ENCODE peak calls at places on chromosomes 6 and 20, in eight cellular contexts. O is uterus, X is GM12892, N is endothelial cell of umbilical vein, Z is heart left ventricle, B is lower leg skin, J is tibial nerve, P is A549. K is an unnamed sample.
A peak's percentile ranks its signal among the peaks of the same experiment; 100 is the strongest.

GRCh38 chr20:25230177-25230831 is 17.6 kb upstream of the PYGB start:
- DNase-seq in N (peak; percentile 61), O (no peak), Z (no peak), X (no peak), P (no peak), J (no peak), B (no peak), K (no peak)

GRCh38 chr6:27743787-27744186 is 168.4 kb downstream of the OR2B2 start:
- DNase-seq in Z (no peak), J (no peak), X (no peak), B (no peak), N (no peak), P (no peak), O (no peak), K (no peak)

GRCh38 chr20:36086767-36087166 is 67.8 kb upstream of the EPB41L1 start:
- DNase-seq in X (no peak), O (no peak), P (peak; percentile 73), Z (no peak), J (no peak), B (no peak), N (no peak), K (no peak)

GRCh38 chr6:38567436-38567835 is 72.3 kb downstream of the BTBD9 start:
- DNase-seq in J (peak; percentile 50), N (peak; percentile 63), Z (peak; percentile 82), O (peak; percentile 80), P (no peak), B (peak; percentile 91), X (no peak), K (peak; percentile 44)

GRCh38 chr6:1312444-1313363 is 806 bp downstream of the FOXQ1 start:
- DNase-seq in X (peak; percentile 25), B (no peak), N (no peak), Z (no peak), P (no peak), J (no peak), O (no peak), K (no peak)

GRCh38 chr6:127637830-127638229 is 60.9 kb downstream of the C6orf58 start:
- DNase-seq in J (no peak), O (no peak), P (no peak), N (no peak), X (no peak), B (no peak), Z (no peak), K (no peak)

GRCh38 chr6:139841794-139842215 is 467.4 kb upstream of the CITED2 start:
- DNase-seq in X (no peak), P (no peak), J (no peak), O (no peak), Z (no peak), B (no peak), N (no peak), K (no peak)

GRCh38 chr20:39670987-39671386 is 708.8 kb downstream of the DHX35 start:
- DNase-seq in N (no peak), P (no peak), J (no peak), O (no peak), Z (no peak), X (no peak), B (no peak), K (no peak)

GRCh38 chr6:154503576-154504501 is 6.6 kb downstream of the CNKSR3 start:
- DNase-seq in J (no peak), Z (no peak), X (no peak), O (no peak), N (no peak), P (no peak), B (no peak), K (no peak)

GRCh38 chr6:38027685-38028373 is 208.3 kb downstream of the ZFAND3 start:
- DNase-seq in Z (no peak), P (no peak), N (peak; percentile 22), J (no peak), X (no peak), B (no peak), O (no peak), K (no peak)

GRCh38 chr20:1423625-1424106 is 30.8 kb upstream of the FKBP1A start:
- DNase-seq in Z (no peak), O (no peak), X (no peak), P (no peak), N (peak; percentile 37), B (no peak), J (no peak), K (peak; percentile 77)

GRCh38 chr6:89351632-89352328 is 742 bp downstream of the UBE2J1 start:
- DNase-seq in N (peak; percentile 47), P (peak; percentile 28), Z (no peak), J (no peak), O (no peak), B (no peak), X (no peak), K (no peak)

GRCh38 chr6:165178056-165178455 is 131.3 kb downstream of the C6orf118 start:
- DNase-seq in N (no peak), O (no peak), B (no peak), J (no peak), Z (no peak), X (no peak), P (peak; percentile 3), K (no peak)

GRCh38 chr6:112253842-112254816 is at the start of gene LAMA4:
- DNase-seq in B (peak; percentile 89), X (no peak), Z (peak; percentile 82), J (peak; percentile 47), O (peak; percentile 68), N (peak; percentile 86), P (peak; percentile 5), K (peak; percentile 45)

GRCh38 chr20:49186535-49187329 is 1.4 kb downstream of the STAU1 start:
- DNase-seq in O (peak; percentile 43), B (peak; percentile 91), N (peak; percentile 71), J (peak; percentile 55), Z (peak; percentile 68), X (peak; percentile 33), P (peak; percentile 44), K (peak; percentile 65)

GRCh38 chr6:137697267-137697938 is 169.7 kb upstream of the TNFAIP3 start:
- DNase-seq in O (no peak), B (no peak), Z (no peak), J (no peak), P (no peak), X (no peak), N (peak; percentile 97), K (no peak)

GRCh38 chr6:157019733-157020132 is 242.6 kb downstream of the ARID1B start:
- DNase-seq in Z (no peak), O (no peak), B (no peak), P (no peak), J (no peak), X (no peak), N (peak; percentile 14), K (no peak)

GRCh38 chr6:97947841-97948240 is 664.8 kb upstream of the MMS22L start:
- DNase-seq in B (no peak), Z (no peak), P (no peak), O (peak; percentile 45), N (peak; percentile 18), J (peak; percentile 12), X (no peak), K (peak; percentile 71)

GRCh38 chr6:144578385-144579350 is 293.5 kb downstream of the UTRN start:
- DNase-seq in Z (no peak), B (no peak), O (no peak), J (no peak), N (no peak), X (no peak), P (no peak), K (no peak)

GRCh38 chr6:23454090-23454998 is 671.7 kb upstream of the NRSN1 start:
- DNase-seq in X (no peak), Z (no peak), N (no peak), J (no peak), B (no peak), P (no peak), O (no peak), K (no peak)

DNA sequence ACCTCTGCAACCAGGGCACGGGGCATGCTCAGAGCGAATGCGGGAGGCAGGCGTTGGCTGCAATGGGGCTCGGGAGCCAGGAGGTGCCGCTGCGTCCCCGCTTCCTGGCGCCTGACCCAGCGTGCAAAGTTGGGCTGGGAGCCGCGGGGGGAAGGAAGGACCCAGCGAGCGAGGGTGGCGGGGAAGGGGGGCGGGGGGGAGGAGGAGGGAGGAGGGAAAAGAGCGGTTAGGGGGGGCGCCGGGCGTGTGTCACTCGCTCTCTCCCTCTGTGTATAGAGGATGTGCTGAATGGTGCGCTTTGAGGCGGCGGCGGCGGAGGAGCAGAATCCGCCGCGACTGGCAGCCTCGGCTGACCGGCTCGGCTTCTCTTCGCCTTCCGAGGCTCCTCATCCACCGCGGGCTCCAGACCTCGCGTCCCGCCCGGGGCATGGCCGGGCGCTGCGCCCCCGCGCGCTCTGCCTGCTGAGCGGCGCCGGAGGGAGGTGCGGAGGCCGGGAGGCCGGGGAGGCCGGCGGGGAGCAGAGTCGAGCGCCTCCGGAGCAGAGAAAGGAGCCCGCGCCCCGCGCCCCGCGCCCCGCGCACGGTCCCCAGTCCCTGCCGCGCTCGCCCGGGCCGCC is at the start of gene PLCB1:
- DNase-seq in J (peak; percentile 74), O (peak; percentile 80), Z (peak; percentile 93), X (peak; percentile 67), B (peak; percentile 97), P (peak; percentile 82), N (peak; percentile 79), K (peak; percentile 87)
- TF ChIP-seq POLR2A in J (peak; percentile 32), O (no peak), Z (no peak), X (no peak), B (no peak), P (no peak), N (peak; percentile 39), K (no peak)

DNA sequence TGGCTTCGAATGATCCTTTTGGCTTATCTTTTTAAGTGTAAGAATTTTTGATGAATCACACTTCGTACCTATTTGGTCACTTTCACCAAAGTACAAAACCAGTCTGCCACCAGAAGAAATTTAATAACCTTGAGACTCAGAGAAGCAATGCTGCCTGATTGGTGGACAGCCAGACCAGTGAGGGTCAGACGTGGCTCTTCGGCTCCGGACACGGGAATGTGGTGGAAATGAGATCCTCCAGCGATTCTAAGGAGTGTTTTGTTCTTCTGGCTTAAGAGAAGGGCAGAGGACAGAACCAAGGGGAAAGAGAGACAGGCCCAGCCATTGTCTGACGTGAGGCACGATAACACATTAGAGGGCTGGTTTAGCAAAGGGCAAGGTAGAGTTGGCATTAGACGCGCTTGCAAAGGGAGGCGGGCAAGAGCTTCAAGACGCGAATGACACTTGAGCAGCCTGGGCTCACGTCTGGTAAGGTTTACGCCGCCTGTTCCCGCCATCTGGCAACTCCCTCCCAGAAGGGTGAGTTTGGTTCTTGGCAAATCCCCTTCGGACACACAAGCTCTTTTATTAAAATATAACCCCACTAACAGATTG is 49.9 kb upstream of the EZR start:
- DNase-seq in J (no peak), X (no peak), Z (no peak), P (peak; percentile 47), N (no peak), O (peak; percentile 13), B (peak; percentile 0), K (no peak)
- TF ChIP-seq POLR2A in J (no peak), X (peak; percentile 52), Z (no peak), P (no peak), N (no peak), O (no peak), B (no peak), K (no peak)

GRCh38 chr6:36441307-36441894 is 1.3 kb downstream of the PXT1 start:
- DNase-seq in O (peak; percentile 96), J (peak; percentile 95), P (peak; percentile 96), X (peak; percentile 67), B (peak; percentile 98), Z (peak; percentile 94), N (peak; percentile 98), K (peak; percentile 91)
- TF ChIP-seq POLR2A in O (peak; percentile 86), J (peak; percentile 78), P (no peak), X (peak; percentile 52), B (no peak), Z (no peak), N (peak; percentile 55), K (no peak)

DNA sequence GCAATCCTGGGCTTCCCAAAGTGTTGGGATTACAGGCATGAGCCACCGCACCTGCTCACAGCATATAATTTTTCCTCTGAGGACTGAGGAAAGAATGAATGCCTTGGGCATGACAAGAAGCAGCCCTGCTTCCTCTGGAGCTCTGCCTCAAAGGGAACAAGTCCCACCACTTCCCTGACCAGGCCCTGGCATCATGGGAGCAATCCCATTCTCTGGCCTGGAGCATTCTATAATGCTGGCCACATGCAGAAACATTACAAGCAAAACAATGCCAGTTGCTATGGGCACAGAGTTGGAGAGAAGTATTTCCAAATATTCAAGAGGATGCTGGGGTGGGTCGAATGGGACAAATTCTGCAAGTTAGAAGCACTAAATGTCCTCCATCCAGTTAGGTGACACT is 41.5 kb upstream of the ARMH2 start:
- DNase-seq in B (no peak), O (no peak), N (no peak), Z (no peak), P (no peak), X (no peak), J (no peak), K (no peak)
- TF ChIP-seq POLR2A in B (no peak), O (no peak), N (no peak), Z (no peak), P (no peak), X (no peak), J (no peak), K (no peak)